ENCODE peak calls at places on chromosomes 12 and 14, in seven cellular contexts. One of them, this sample, is unnamed.

GRCh38 chr12:27785882-27786570 is 6.0 kb upstream of the MANSC4 start:
- DNase-seq in stimulated activated effector memory CD8-positive, alpha-beta T cell treated with anti-CD3 and anti-CD28 coated beads, Interleukin-12 subunit alpha, Interleukin-12 subunit beta, amount 100 ng/mL, for 72 hours: no peak
- DNase-seq in IMR-90: peak; percentile 93
- DNase-seq in tibial artery: no peak
- DNase-seq in germinal center: no peak
- DNase-seq in EH: peak; percentile 74
- DNase-seq in bronchial epithelial cell: peak; percentile 89
- DNase-seq in this sample: peak; percentile 82

GRCh38 chr14:39266589-39266870 is 32.8 kb downstream of the MIA2 start:
- DNase-seq in EH: peak; percentile 61
- DNase-seq in tibial artery: peak; percentile 81
- DNase-seq in IMR-90: peak; percentile 34
- DNase-seq in stimulated activated effector memory CD8-positive, alpha-beta T cell treated with anti-CD3 and anti-CD28 coated beads, Interleukin-12 subunit alpha, Interleukin-12 subunit beta, amount 100 ng/mL, for 72 hours: no peak
- DNase-seq in germinal center: no peak
- DNase-seq in bronchial epithelial cell: no peak
- DNase-seq in this sample: peak; percentile 86

GRCh38 chr12:131829351-131829794 is 1.2 kb downstream of the MMP17 start:
- DNase-seq in bronchial epithelial cell: no peak
- DNase-seq in EH: peak; percentile 44
- DNase-seq in IMR-90: no peak
- DNase-seq in germinal center: no peak
- DNase-seq in stimulated activated effector memory CD8-positive, alpha-beta T cell treated with anti-CD3 and anti-CD28 coated beads, Interleukin-12 subunit alpha, Interleukin-12 subunit beta, amount 100 ng/mL, for 72 hours: no peak
- DNase-seq in tibial artery: no peak
- DNase-seq in this sample: peak; percentile 76

GRCh38 chr14:72978856-72979255 is 48.0 kb downstream of the ZFYVE1 start:
- DNase-seq in tibial artery: no peak
- DNase-seq in IMR-90: no peak
- DNase-seq in germinal center: no peak
- DNase-seq in stimulated activated effector memory CD8-positive, alpha-beta T cell treated with anti-CD3 and anti-CD28 coated beads, Interleukin-12 subunit alpha, Interleukin-12 subunit beta, amount 100 ng/mL, for 72 hours: no peak
- DNase-seq in bronchial epithelial cell: no peak
- DNase-seq in EH: no peak
- DNase-seq in this sample: no peak

GRCh38 chr14:77390188-77390587 is 13.0 kb downstream of the SAMD15 start:
- DNase-seq in stimulated activated effector memory CD8-positive, alpha-beta T cell treated with anti-CD3 and anti-CD28 coated beads, Interleukin-12 subunit alpha, Interleukin-12 subunit beta, amount 100 ng/mL, for 72 hours: no peak
- DNase-seq in tibial artery: no peak
- DNase-seq in germinal center: no peak
- DNase-seq in IMR-90: no peak
- DNase-seq in EH: no peak
- DNase-seq in bronchial epithelial cell: no peak
- DNase-seq in this sample: no peak

GRCh38 chr14:31106768-31107167 is 80.6 kb upstream of the STRN3 start:
- DNase-seq in germinal center: no peak
- DNase-seq in EH: peak; percentile 9
- DNase-seq in IMR-90: peak; percentile 56
- DNase-seq in stimulated activated effector memory CD8-positive, alpha-beta T cell treated with anti-CD3 and anti-CD28 coated beads, Interleukin-12 subunit alpha, Interleukin-12 subunit beta, amount 100 ng/mL, for 72 hours: no peak
- DNase-seq in bronchial epithelial cell: peak; percentile 56
- DNase-seq in tibial artery: no peak
- DNase-seq in this sample: peak; percentile 52

GRCh38 chr14:75720828-75721227 is 59.8 kb downstream of the TTLL5 start:
- DNase-seq in stimulated activated effector memory CD8-positive, alpha-beta T cell treated with anti-CD3 and anti-CD28 coated beads, Interleukin-12 subunit alpha, Interleukin-12 subunit beta, amount 100 ng/mL, for 72 hours: no peak
- DNase-seq in bronchial epithelial cell: no peak
- DNase-seq in EH: peak; percentile 36
- DNase-seq in tibial artery: peak; percentile 84
- DNase-seq in germinal center: no peak
- DNase-seq in IMR-90: no peak
- DNase-seq in this sample: peak; percentile 17

GRCh38 chr12:40238221-40238902 is 13.6 kb downstream of the LRRK2 start:
- DNase-seq in IMR-90: no peak
- DNase-seq in germinal center: no peak
- DNase-seq in EH: no peak
- DNase-seq in tibial artery: no peak
- DNase-seq in stimulated activated effector memory CD8-positive, alpha-beta T cell treated with anti-CD3 and anti-CD28 coated beads, Interleukin-12 subunit alpha, Interleukin-12 subunit beta, amount 100 ng/mL, for 72 hours: no peak
- DNase-seq in bronchial epithelial cell: peak; percentile 55
- DNase-seq in this sample: no peak

GRCh38 chr14:60848066-60848465 is 113.5 kb downstream of the MNAT1 start:
- DNase-seq in EH: no peak
- DNase-seq in tibial artery: no peak
- DNase-seq in bronchial epithelial cell: no peak
- DNase-seq in IMR-90: no peak
- DNase-seq in stimulated activated effector memory CD8-positive, alpha-beta T cell treated with anti-CD3 and anti-CD28 coated beads, Interleukin-12 subunit alpha, Interleukin-12 subunit beta, amount 100 ng/mL, for 72 hours: no peak
- DNase-seq in germinal center: no peak
- DNase-seq in this sample: no peak

GRCh38 chr14:70666364-70666691 is 24.6 kb downstream of the TTC9 start:
- DNase-seq in tibial artery: no peak
- DNase-seq in IMR-90: no peak
- DNase-seq in germinal center: no peak
- DNase-seq in stimulated activated effector memory CD8-positive, alpha-beta T cell treated with anti-CD3 and anti-CD28 coated beads, Interleukin-12 subunit alpha, Interleukin-12 subunit beta, amount 100 ng/mL, for 72 hours: no peak
- DNase-seq in EH: peak; percentile 59
- DNase-seq in bronchial epithelial cell: no peak
- DNase-seq in this sample: no peak

GRCh38 chr14:104900639-104901512 is 23.8 kb upstream of the PLD4 start:
- DNase-seq in bronchial epithelial cell: no peak
- DNase-seq in IMR-90: no peak
- DNase-seq in germinal center: no peak
- DNase-seq in stimulated activated effector memory CD8-positive, alpha-beta T cell treated with anti-CD3 and anti-CD28 coated beads, Interleukin-12 subunit alpha, Interleukin-12 subunit beta, amount 100 ng/mL, for 72 hours: no peak
- DNase-seq in tibial artery: no peak
- DNase-seq in EH: no peak
- DNase-seq in this sample: no peak

GRCh38 chr14:45947785-45948184 is 694.8 kb upstream of the MIS18BP1 start:
- DNase-seq in IMR-90: no peak
- DNase-seq in EH: no peak
- DNase-seq in stimulated activated effector memory CD8-positive, alpha-beta T cell treated with anti-CD3 and anti-CD28 coated beads, Interleukin-12 subunit alpha, Interleukin-12 subunit beta, amount 100 ng/mL, for 72 hours: no peak
- DNase-seq in tibial artery: no peak
- DNase-seq in germinal center: no peak
- DNase-seq in bronchial epithelial cell: no peak
- DNase-seq in this sample: no peak

GRCh38 chr14:71403673-71404072 is 496.4 kb downstream of the PCNX1 start:
- DNase-seq in bronchial epithelial cell: peak; percentile 50
- DNase-seq in germinal center: peak; percentile 23
- DNase-seq in IMR-90: peak; percentile 44
- DNase-seq in tibial artery: no peak
- DNase-seq in EH: peak; percentile 39
- DNase-seq in stimulated activated effector memory CD8-positive, alpha-beta T cell treated with anti-CD3 and anti-CD28 coated beads, Interleukin-12 subunit alpha, Interleukin-12 subunit beta, amount 100 ng/mL, for 72 hours: no peak
- DNase-seq in this sample: no peak

GRCh38 chr12:48995061-48995879 is 3.9 kb downstream of the DDN start:
- DNase-seq in EH: peak; percentile 84
- DNase-seq in bronchial epithelial cell: peak; percentile 59
- DNase-seq in tibial artery: peak; percentile 85
- DNase-seq in IMR-90: peak; percentile 73
- DNase-seq in stimulated activated effector memory CD8-positive, alpha-beta T cell treated with anti-CD3 and anti-CD28 coated beads, Interleukin-12 subunit alpha, Interleukin-12 subunit beta, amount 100 ng/mL, for 72 hours: peak; percentile 21
- DNase-seq in germinal center: peak; percentile 86
- DNase-seq in this sample: peak; percentile 100

GRCh38 chr12:57522887-57523705 is 472 bp downstream of the MBD6 start:
- DNase-seq in IMR-90: peak; percentile 49
- DNase-seq in stimulated activated effector memory CD8-positive, alpha-beta T cell treated with anti-CD3 and anti-CD28 coated beads, Interleukin-12 subunit alpha, Interleukin-12 subunit beta, amount 100 ng/mL, for 72 hours: no peak
- DNase-seq in EH: peak; percentile 56
- DNase-seq in tibial artery: peak; percentile 85
- DNase-seq in germinal center: no peak
- DNase-seq in bronchial epithelial cell: peak; percentile 29
- DNase-seq in this sample: peak; percentile 90

GRCh38 chr14:61754627-61755381 is 7.4 kb upstream of the SNAPC1 start:
- DNase-seq in stimulated activated effector memory CD8-positive, alpha-beta T cell treated with anti-CD3 and anti-CD28 coated beads, Interleukin-12 subunit alpha, Interleukin-12 subunit beta, amount 100 ng/mL, for 72 hours: no peak
- DNase-seq in EH: peak; percentile 74
- DNase-seq in tibial artery: no peak
- DNase-seq in IMR-90: peak; percentile 65
- DNase-seq in bronchial epithelial cell: peak; percentile 29
- DNase-seq in germinal center: no peak
- DNase-seq in this sample: no peak

GRCh38 chr12:69515394-69515793 is 45.2 kb downstream of the FRS2 start:
- DNase-seq in stimulated activated effector memory CD8-positive, alpha-beta T cell treated with anti-CD3 and anti-CD28 coated beads, Interleukin-12 subunit alpha, Interleukin-12 subunit beta, amount 100 ng/mL, for 72 hours: no peak
- DNase-seq in EH: no peak
- DNase-seq in bronchial epithelial cell: no peak
- DNase-seq in IMR-90: peak; percentile 36
- DNase-seq in germinal center: no peak
- DNase-seq in tibial artery: no peak
- DNase-seq in this sample: no peak

GRCh38 chr14:42353315-42353714 is 746.6 kb downstream of the LRFN5 start:
- DNase-seq in tibial artery: no peak
- DNase-seq in IMR-90: no peak
- DNase-seq in bronchial epithelial cell: no peak
- DNase-seq in EH: no peak
- DNase-seq in germinal center: no peak
- DNase-seq in stimulated activated effector memory CD8-positive, alpha-beta T cell treated with anti-CD3 and anti-CD28 coated beads, Interleukin-12 subunit alpha, Interleukin-12 subunit beta, amount 100 ng/mL, for 72 hours: no peak
- DNase-seq in this sample: no peak

GRCh38 chr12:51759175-51759574 is 89.3 kb downstream of the FIGNL2 start:
- DNase-seq in germinal center: no peak
- DNase-seq in tibial artery: no peak
- DNase-seq in stimulated activated effector memory CD8-positive, alpha-beta T cell treated with anti-CD3 and anti-CD28 coated beads, Interleukin-12 subunit alpha, Interleukin-12 subunit beta, amount 100 ng/mL, for 72 hours: no peak
- DNase-seq in bronchial epithelial cell: peak; percentile 62
- DNase-seq in IMR-90: peak; percentile 72
- DNase-seq in EH: peak; percentile 50
- DNase-seq in this sample: peak; percentile 71

GRCh38 chr14:70045715-70046535 is 142.8 kb downstream of the SLC8A3 start:
- DNase-seq in EH: peak; percentile 61
- DNase-seq in tibial artery: no peak
- DNase-seq in germinal center: no peak
- DNase-seq in bronchial epithelial cell: peak; percentile 61
- DNase-seq in IMR-90: peak; percentile 48
- DNase-seq in stimulated activated effector memory CD8-positive, alpha-beta T cell treated with anti-CD3 and anti-CD28 coated beads, Interleukin-12 subunit alpha, Interleukin-12 subunit beta, amount 100 ng/mL, for 72 hours: no peak
- DNase-seq in this sample: peak; percentile 92

GRCh38 chr12:49827351-49828099 is 688 bp downstream of the NCKAP5L start:
- DNase-seq in tibial artery: peak; percentile 83
- DNase-seq in germinal center: peak; percentile 61
- DNase-seq in EH: peak; percentile 90
- DNase-seq in stimulated activated effector memory CD8-positive, alpha-beta T cell treated with anti-CD3 and anti-CD28 coated beads, Interleukin-12 subunit alpha, Interleukin-12 subunit beta, amount 100 ng/mL, for 72 hours: no peak
- DNase-seq in bronchial epithelial cell: peak; percentile 16
- DNase-seq in IMR-90: peak; percentile 46
- DNase-seq in this sample: peak; percentile 89

GRCh38 chr12:110561471-110562201 is 21.5 kb downstream of the PPTC7 start:
- DNase-seq in IMR-90: no peak
- DNase-seq in EH: peak; percentile 66
- DNase-seq in germinal center: no peak
- DNase-seq in stimulated activated effector memory CD8-positive, alpha-beta T cell treated with anti-CD3 and anti-CD28 coated beads, Interleukin-12 subunit alpha, Interleukin-12 subunit beta, amount 100 ng/mL, for 72 hours: no peak
- DNase-seq in bronchial epithelial cell: no peak
- DNase-seq in tibial artery: no peak
- DNase-seq in this sample: no peak

GRCh38 chr12:94982456-94982855 is 21.0 kb downstream of the NDUFA12 start:
- DNase-seq in IMR-90: no peak
- DNase-seq in EH: no peak
- DNase-seq in stimulated activated effector memory CD8-positive, alpha-beta T cell treated with anti-CD3 and anti-CD28 coated beads, Interleukin-12 subunit alpha, Interleukin-12 subunit beta, amount 100 ng/mL, for 72 hours: no peak
- DNase-seq in germinal center: no peak
- DNase-seq in bronchial epithelial cell: no peak
- DNase-seq in tibial artery: no peak
- DNase-seq in this sample: no peak

GRCh38 chr12:71710276-71711125 is 24.6 kb downstream of the TMEM19 start:
- DNase-seq in bronchial epithelial cell: peak; percentile 98
- DNase-seq in stimulated activated effector memory CD8-positive, alpha-beta T cell treated with anti-CD3 and anti-CD28 coated beads, Interleukin-12 subunit alpha, Interleukin-12 subunit beta, amount 100 ng/mL, for 72 hours: no peak
- DNase-seq in tibial artery: no peak
- DNase-seq in EH: peak; percentile 90
- DNase-seq in germinal center: no peak
- DNase-seq in IMR-90: peak; percentile 91
- DNase-seq in this sample: peak; percentile 81

GRCh38 chr12:6235499-6235898 is 35.3 kb downstream of the CD9 start:
- DNase-seq in germinal center: no peak
- DNase-seq in stimulated activated effector memory CD8-positive, alpha-beta T cell treated with anti-CD3 and anti-CD28 coated beads, Interleukin-12 subunit alpha, Interleukin-12 subunit beta, amount 100 ng/mL, for 72 hours: no peak
- DNase-seq in EH: no peak
- DNase-seq in tibial artery: no peak
- DNase-seq in IMR-90: no peak
- DNase-seq in bronchial epithelial cell: no peak
- DNase-seq in this sample: no peak

GRCh38 chr14:100773331-100774163 is 46.9 kb downstream of the DLK1 start:
- DNase-seq in EH: no peak
- DNase-seq in tibial artery: peak; percentile 39
- DNase-seq in stimulated activated effector memory CD8-positive, alpha-beta T cell treated with anti-CD3 and anti-CD28 coated beads, Interleukin-12 subunit alpha, Interleukin-12 subunit beta, amount 100 ng/mL, for 72 hours: no peak
- DNase-seq in IMR-90: no peak
- DNase-seq in germinal center: no peak
- DNase-seq in bronchial epithelial cell: no peak
- DNase-seq in this sample: no peak

GRCh38 chr12:10632226-10632625 is 18.8 kb upstream of the MAGOHB start:
- DNase-seq in tibial artery: no peak
- DNase-seq in IMR-90: peak; percentile 31
- DNase-seq in EH: peak; percentile 70
- DNase-seq in germinal center: no peak
- DNase-seq in stimulated activated effector memory CD8-positive, alpha-beta T cell treated with anti-CD3 and anti-CD28 coated beads, Interleukin-12 subunit alpha, Interleukin-12 subunit beta, amount 100 ng/mL, for 72 hours: no peak
- DNase-seq in bronchial epithelial cell: no peak
- DNase-seq in this sample: no peak